ENCODE peak calls at places on chromosome 4, in five cellular contexts. One of them, this sample, is unnamed.

GRCh38 chr4:145898926-145899531 is 39.6 kb downstream of the ZNF827 start:
- DNase-seq in H7: peak
- DNase-seq in adipocyte: no peak
- DNase-seq in immature natural killer cell: no peak
- DNase-seq in AG09309: no peak
- DNase-seq in this sample: no peak

GRCh38 chr4:82594466-82594865 is 32.7 kb upstream of the TMEM150C start:
- DNase-seq in H7: no peak
- DNase-seq in adipocyte: peak
- DNase-seq in immature natural killer cell: no peak
- DNase-seq in AG09309: no peak
- DNase-seq in this sample: no peak

GRCh38 chr4:94831607-94832006 is 73.9 kb downstream of the BMPR1B start:
- DNase-seq in H7: no peak
- DNase-seq in adipocyte: no peak
- DNase-seq in immature natural killer cell: no peak
- DNase-seq in AG09309: no peak
- DNase-seq in this sample: no peak

GRCh38 chr4:100391913-100392312 is 125.9 kb downstream of the EMCN start:
- DNase-seq in H7: no peak
- DNase-seq in adipocyte: peak
- DNase-seq in immature natural killer cell: no peak
- DNase-seq in AG09309: peak
- DNase-seq in this sample: peak

GRCh38 chr4:57064811-57065711 is 45.1 kb downstream of the IGFBP7 start:
- DNase-seq in H7: no peak
- DNase-seq in adipocyte: peak
- DNase-seq in immature natural killer cell: no peak
- DNase-seq in AG09309: peak
- DNase-seq in this sample: peak

GRCh38 chr4:2791518-2792395 is 1.1 kb upstream of the SH3BP2 start:
- DNase-seq in H7: no peak
- DNase-seq in adipocyte: no peak
- DNase-seq in immature natural killer cell: no peak
- DNase-seq in AG09309: no peak
- DNase-seq in this sample: no peak

GRCh38 chr4:680565-680930 is 6.2 kb downstream of the MYL5 start:
- DNase-seq in H7: peak
- DNase-seq in adipocyte: no peak
- DNase-seq in immature natural killer cell: no peak
- DNase-seq in AG09309: no peak
- DNase-seq in this sample: no peak

GRCh38 chr4:165355900-165356300 is 22.9 kb upstream of the CPE start:
- DNase-seq in H7: peak
- DNase-seq in adipocyte: peak
- DNase-seq in immature natural killer cell: no peak
- DNase-seq in AG09309: no peak
- DNase-seq in this sample: peak

GRCh38 chr4:82989567-82990429 is 20.8 kb downstream of the LIN54 start:
- DNase-seq in H7: no peak
- DNase-seq in adipocyte: peak
- DNase-seq in immature natural killer cell: peak
- DNase-seq in AG09309: no peak
- DNase-seq in this sample: no peak

GRCh38 chr4:74874785-74875367 is 58.0 kb upstream of the PARM1 start:
- DNase-seq in H7: peak
- DNase-seq in adipocyte: peak
- DNase-seq in immature natural killer cell: peak
- DNase-seq in AG09309: peak
- DNase-seq in this sample: peak

GRCh38 chr4:174794706-174795105 is 34.3 kb downstream of the GLRA3 start:
- DNase-seq in H7: no peak
- DNase-seq in adipocyte: no peak
- DNase-seq in immature natural killer cell: no peak
- DNase-seq in AG09309: no peak
- DNase-seq in this sample: no peak

GRCh38 chr4:89509708-89510269 is 202.2 kb upstream of the GPRIN3 start:
- DNase-seq in H7: no peak
- DNase-seq in adipocyte: peak
- DNase-seq in immature natural killer cell: peak
- DNase-seq in AG09309: peak
- DNase-seq in this sample: peak

GRCh38 chr4:154032914-154033313 is 244.0 kb upstream of the SFRP2 start:
- DNase-seq in H7: no peak
- DNase-seq in adipocyte: no peak
- DNase-seq in immature natural killer cell: no peak
- DNase-seq in AG09309: no peak
- DNase-seq in this sample: no peak

GRCh38 chr4:73718375-73719373 is 21.7 kb upstream of the CXCL8 start:
- DNase-seq in H7: no peak
- DNase-seq in adipocyte: peak
- DNase-seq in immature natural killer cell: no peak
- DNase-seq in AG09309: no peak
- DNase-seq in this sample: peak

GRCh38 chr4:110622841-110623709 is at the start of gene PITX2:
- DNase-seq in H7: peak
- DNase-seq in adipocyte: peak
- DNase-seq in immature natural killer cell: peak
- DNase-seq in AG09309: peak
- DNase-seq in this sample: peak

GRCh38 chr4:80321776-80322175 is 13.8 kb upstream of the CFAP299 start:
- DNase-seq in H7: peak
- DNase-seq in adipocyte: no peak
- DNase-seq in immature natural killer cell: no peak
- DNase-seq in AG09309: no peak
- DNase-seq in this sample: no peak

GRCh38 chr4:62328526-62328925 is 1128.4 kb downstream of the ADGRL3 start:
- DNase-seq in H7: no peak
- DNase-seq in adipocyte: peak
- DNase-seq in immature natural killer cell: no peak
- DNase-seq in AG09309: no peak
- DNase-seq in this sample: no peak

This sample was measured in GM03348.